ENCODE peak calls at places on chromosomes 4 and X, in seven cellular contexts. T is transverse colon, F is esophagus squamous epithelium, N is body of pancreas, O is sigmoid colon, H is gastrocnemius medialis, J is ovary. K is an unnamed sample.
A peak's percentile ranks its signal among the peaks of the same experiment; 100 is the strongest.

GRCh38 chr4:139849219-139849618 is 183.6 kb downstream of the MGST2 start:
- DNase-seq in O (no peak), H (no peak), N (no peak), J (no peak), F (no peak), T (no peak), K (no peak)

GRCh38 chrX:25029288-25029687 is 13.5 kb upstream of the ARX start:
- DNase-seq in O (no peak), J (no peak), N (no peak), F (no peak), H (no peak), T (no peak), K (no peak)

GRCh38 chr4:8176547-8177399 is 18.2 kb upstream of the ABLIM2 start:
- DNase-seq in J (no peak), N (peak; percentile 68), T (peak; percentile 54), F (no peak), O (no peak), H (no peak), K (peak; percentile 60)

GRCh38 chr4:81460115-81460836 is 11.4 kb downstream of the RASGEF1B start:
- DNase-seq in O (no peak), H (no peak), J (no peak), F (no peak), T (no peak), N (peak; percentile 7), K (no peak)

GRCh38 chr4:149884529-149885206 is 69.0 kb upstream of the IQCM start:
- DNase-seq in N (no peak), O (no peak), F (no peak), J (no peak), H (no peak), T (peak; percentile 10), K (no peak)

GRCh38 chr4:114864060-114864459 is 249.4 kb downstream of the NDST4 start:
- DNase-seq in O (no peak), H (no peak), F (no peak), N (no peak), T (no peak), J (no peak), K (no peak)

GRCh38 chr4:168636506-168637176 is 139.8 kb downstream of the PALLD start:
- DNase-seq in J (no peak), F (no peak), T (no peak), O (no peak), N (no peak), H (no peak), K (no peak)

GRCh38 chrX:24350217-24350616 is 10.2 kb upstream of the SUPT20HL1 start:
- DNase-seq in N (no peak), J (no peak), O (no peak), T (no peak), H (no peak), F (no peak), K (no peak)

GRCh38 chr4:28973591-28974350 is 1746.4 kb upstream of the PCDH7 start:
- DNase-seq in H (no peak), N (no peak), F (no peak), O (no peak), J (no peak), T (no peak), K (no peak)

GRCh38 chr4:157806176-157806575 is 366.6 kb downstream of the GASK1B start:
- DNase-seq in O (no peak), J (no peak), F (no peak), H (no peak), T (no peak), N (peak; percentile 28), K (no peak)

GRCh38 chrX:9670136-9670905 is 95.3 kb downstream of the GPR143 start:
- DNase-seq in H (no peak), O (no peak), T (no peak), N (no peak), J (no peak), F (no peak), K (no peak)

GRCh38 chr4:11118513-11118912 is 310.2 kb downstream of the HS3ST1 start:
- DNase-seq in T (no peak), F (no peak), H (no peak), O (no peak), J (no peak), N (no peak), K (no peak)

GRCh38 chr4:156559346-156559745 is 412.3 kb downstream of the PDGFC start:
- DNase-seq in T (no peak), O (no peak), H (no peak), J (no peak), F (no peak), N (no peak), K (no peak)

GRCh38 chrX:134990475-134991473 is at the start of gene SMIM10:
- DNase-seq in O (peak; percentile 87), T (peak; percentile 61), F (no peak), N (peak; percentile 62), H (peak; percentile 33), J (peak; percentile 81), K (peak; percentile 82)

GRCh38 chr4:182924497-182924896 is 7.3 kb upstream of the DCTD start:
- DNase-seq in N (no peak), F (no peak), O (no peak), J (no peak), H (no peak), T (no peak), K (no peak)

GRCh38 chr4:55121246-55121645 is 4.1 kb downstream of the KDR start:
- DNase-seq in O (no peak), J (no peak), H (no peak), N (no peak), F (no peak), T (no peak), K (no peak)

GRCh38 chr4:80306255-80306654 is 29.3 kb upstream of the CFAP299 start:
- DNase-seq in T (no peak), F (no peak), N (no peak), H (no peak), J (no peak), O (no peak), K (no peak)

GRCh38 chr4:68831642-68832041 is 15.8 kb downstream of the UGT2B10 start:
- DNase-seq in T (no peak), H (no peak), J (no peak), N (no peak), F (no peak), O (no peak), K (no peak)

GRCh38 chr4:90357117-90357710 is 230.0 kb downstream of the CCSER1 start:
- DNase-seq in F (no peak), H (no peak), N (no peak), J (no peak), O (no peak), T (no peak), K (no peak)

DNA sequence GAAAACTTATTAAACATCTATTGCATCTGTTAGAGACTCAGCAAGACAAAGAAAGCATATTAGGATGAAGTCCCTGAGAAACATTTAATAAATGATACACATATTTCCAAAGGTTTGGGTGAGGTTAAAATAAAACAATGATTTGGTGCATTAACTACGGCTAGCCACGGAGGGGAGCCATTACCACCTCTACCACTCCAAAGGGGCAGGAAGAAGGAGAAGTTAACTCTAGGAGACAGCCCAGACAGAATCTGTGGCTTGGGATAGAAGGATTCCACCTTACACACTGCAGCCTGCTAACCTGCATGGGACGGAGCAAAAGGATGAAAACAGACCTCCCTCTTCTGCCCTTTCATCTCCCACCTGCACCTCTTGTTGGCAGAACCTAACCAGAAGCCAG is 189.1 kb upstream of the C1QTNF7 start:
- DNase-seq in T (no peak), N (no peak), F (no peak), O (no peak), J (no peak), H (no peak), K (peak; percentile 25)
- H3K27me3 ChIP-seq in T (no peaks in the 10 kb centered on the region), N (no peaks in the 10 kb centered on the region), F (no peaks in the 10 kb centered on the region), O (no peaks in the 10 kb centered on the region), J (no peaks in the 10 kb centered on the region), H (no peaks in the 10 kb centered on the region), K (no peaks in the 10 kb centered on the region)

GRCh38 chrX:149630681-149631292 is 805 bp downstream of the TMEM185A start:
- DNase-seq in O (no peak), H (peak; percentile 9), F (no peak), T (no peak), N (peak; percentile 25), J (no peak), K (peak; percentile 19)

GRCh38 chrX:149633511-149633910 is 1.9 kb upstream of the TMEM185A start:
- DNase-seq in T (no peak), N (no peak), O (no peak), J (no peak), H (no peak), F (no peak), K (no peak)

GRCh38 chrX:149629730-149630387 is 1.7 kb downstream of the TMEM185A start:
- DNase-seq in T (no peak), F (no peak), J (no peak), H (no peak), N (no peak), O (no peak), K (no peak)

GRCh38 chrX:149628768-149629167 is 2.8 kb downstream of the TMEM185A start:
- DNase-seq in T (no peak), J (no peak), O (no peak), H (no peak), F (no peak), N (no peak), K (no peak)

GRCh38 chrX:149631293-149632165 is at the start of gene TMEM185A:
- DNase-seq in O (peak; percentile 85), H (peak; percentile 48), F (no peak), J (peak; percentile 59), T (peak; percentile 79), N (peak; percentile 80), K (peak; percentile 76)
- TF ChIP-seq POLR2A in O (no peak), H (peak; percentile 28), F (no peak), J (no peak), T (no peak), N (peak; percentile 38), K (no peak)

GRCh38 chr4:93834371-93835066 is 6.0 kb downstream of the ATOH1 start:
- DNase-seq in H (no peak), O (no peak), N (no peak), F (no peak), T (no peak), J (no peak), K (no peak)

GRCh38 chr4:93839704-93840103 is 11.2 kb downstream of the ATOH1 start:
- DNase-seq in T (no peak), N (no peak), J (no peak), H (no peak), O (no peak), F (no peak), K (no peak)

GRCh38 chr4:93832097-93832496 is 3.5 kb downstream of the ATOH1 start:
- DNase-seq in N (no peak), H (no peak), F (no peak), O (no peak), T (peak; percentile 24), J (no peak), K (no peak)

GRCh38 chr4:93830090-93830818 is 1.7 kb downstream of the ATOH1 start:
- DNase-seq in F (no peak), T (no peak), N (no peak), H (no peak), O (no peak), J (no peak), K (no peak)

DNA sequence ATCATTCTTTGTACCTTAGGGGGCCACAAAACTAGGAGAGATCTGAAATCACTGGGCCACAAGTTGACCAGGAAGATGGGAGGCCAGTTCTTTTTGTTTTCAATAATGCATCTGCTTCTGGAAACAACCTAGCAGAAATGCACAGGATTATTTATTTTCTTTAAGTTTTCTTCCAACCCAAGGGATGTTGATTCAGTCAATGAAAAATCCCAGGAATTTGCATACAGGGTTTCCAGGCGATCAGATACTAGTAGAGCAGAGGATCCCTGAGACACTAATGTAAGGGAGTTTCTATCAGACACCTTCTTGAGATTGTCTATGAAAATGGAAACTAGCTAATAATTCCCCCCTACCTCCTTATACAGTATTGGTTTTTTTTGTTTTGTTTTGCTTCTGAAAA is 7.4 kb downstream of the ATOH1 start:
- DNase-seq in N (no peak), J (no peak), H (no peak), F (no peak), T (no peak), O (no peak), K (no peak)
- H3K27me3 ChIP-seq in N (peaks cover 7% of the 10 kb centered on the region), J (no peaks in the 10 kb centered on the region), H (peaks cover 51% of the 10 kb centered on the region), F (peaks cover 26% of the 10 kb centered on the region), T (peaks cover 63% of the 10 kb centered on the region), O (peaks cover 53% of the 10 kb centered on the region), K (peaks cover 40% of the 10 kb centered on the region)

GRCh38 chrX:40176256-40176978 is 78.7 kb upstream of the BCOR start:
- DNase-seq in H (peak; percentile 52), N (peak; percentile 75), J (peak; percentile 70), T (peak; percentile 78), O (peak; percentile 86), F (peak; percentile 10), K (peak; percentile 82)
- TF ChIP-seq POLR2A in H (peak; percentile 48), N (peak; percentile 73), J (peak; percentile 18), T (peak; percentile 62), O (peak; percentile 33), F (peak; percentile 56), K (peak; percentile 22)

K was measured in heart left ventricle.